ENCODE peak calls at places on chromosomes 13 and 19, in four cellular contexts. One of them, this sample, is unnamed.

GRCh38 chr19:23401086-23401485 is 5.8 kb upstream of the ZNF91 start:
- DNase-seq in cardiac muscle cell: no peak
- DNase-seq in AG04449: no peak
- DNase-seq in CD8-positive, alpha-beta T cell: no peak
- DNase-seq in this sample: no peak

GRCh38 chr19:16248380-16249023 is 50.8 kb downstream of the AP1M1 start:
- DNase-seq in cardiac muscle cell: no peak
- DNase-seq in AG04449: no peak
- DNase-seq in CD8-positive, alpha-beta T cell: no peak
- DNase-seq in this sample: no peak

GRCh38 chr13:20415694-20416107 is 110.0 kb downstream of the CRYL1 start:
- DNase-seq in cardiac muscle cell: no peak
- DNase-seq in AG04449: no peak
- DNase-seq in CD8-positive, alpha-beta T cell: no peak
- DNase-seq in this sample: no peak

GRCh38 chr19:5143471-5144411 is 174.8 kb downstream of the KDM4B start:
- DNase-seq in cardiac muscle cell: no peak
- DNase-seq in AG04449: no peak
- DNase-seq in CD8-positive, alpha-beta T cell: no peak
- DNase-seq in this sample: no peak

GRCh38 chr19:47658431-47659383 is 49.8 kb downstream of the BICRA start:
- DNase-seq in cardiac muscle cell: peak; percentile 78
- DNase-seq in AG04449: no peak
- DNase-seq in CD8-positive, alpha-beta T cell: no peak
- DNase-seq in this sample: no peak

GRCh38 chr19:47719047-47719885 is 6.0 kb downstream of the EHD2 start:
- DNase-seq in cardiac muscle cell: peak; percentile 98
- DNase-seq in AG04449: peak; percentile 98
- DNase-seq in CD8-positive, alpha-beta T cell: no peak
- DNase-seq in this sample: no peak

GRCh38 chr13:34933349-34933748 is 8.7 kb upstream of the NBEA start:
- DNase-seq in cardiac muscle cell: no peak
- DNase-seq in AG04449: no peak
- DNase-seq in CD8-positive, alpha-beta T cell: no peak
- DNase-seq in this sample: no peak

GRCh38 chr19:55579766-55580621 is 654 bp downstream of the ZNF579 start:
- DNase-seq in cardiac muscle cell: peak; percentile 44
- DNase-seq in AG04449: no peak
- DNase-seq in CD8-positive, alpha-beta T cell: no peak
- DNase-seq in this sample: no peak

GRCh38 chr19:28019901-28020300 is 1193.0 kb downstream of the UQCRFS1 start:
- DNase-seq in cardiac muscle cell: no peak
- DNase-seq in AG04449: no peak
- DNase-seq in CD8-positive, alpha-beta T cell: no peak
- DNase-seq in this sample: no peak

GRCh38 chr19:17107546-17108452 is 32.2 kb downstream of the MYO9B start:
- DNase-seq in cardiac muscle cell: peak; percentile 98
- DNase-seq in AG04449: peak; percentile 83
- DNase-seq in CD8-positive, alpha-beta T cell: no peak
- DNase-seq in this sample: peak; percentile 32

GRCh38 chr13:60329221-60329983 is 67.6 kb upstream of the TDRD3 start:
- DNase-seq in cardiac muscle cell: peak; percentile 59
- DNase-seq in AG04449: no peak
- DNase-seq in CD8-positive, alpha-beta T cell: no peak
- DNase-seq in this sample: peak; percentile 16

GRCh38 chr19:20776083-20777076 is at the start of gene ZNF66:
- DNase-seq in cardiac muscle cell: peak; percentile 98
- DNase-seq in AG04449: peak; percentile 73
- DNase-seq in CD8-positive, alpha-beta T cell: peak; percentile 91
- DNase-seq in this sample: peak; percentile 75

GRCh38 chr13:26132756-26133155 is 80.9 kb upstream of the SHISA2 start:
- DNase-seq in cardiac muscle cell: peak; percentile 27
- DNase-seq in AG04449: no peak
- DNase-seq in CD8-positive, alpha-beta T cell: no peak
- DNase-seq in this sample: no peak

GRCh38 chr19:35274323-35274722 is 5.6 kb downstream of the USF2 start:
- DNase-seq in cardiac muscle cell: no peak
- DNase-seq in AG04449: no peak
- DNase-seq in CD8-positive, alpha-beta T cell: no peak
- DNase-seq in this sample: no peak

GRCh38 chr19:47315125-47315821 is 5.6 kb downstream of the C5AR1 start:
- DNase-seq in cardiac muscle cell: peak; percentile 94
- DNase-seq in AG04449: peak; percentile 44
- DNase-seq in CD8-positive, alpha-beta T cell: no peak
- DNase-seq in this sample: peak; percentile 76

GRCh38 chr13:98582947-98583346 is 6.0 kb upstream of the STK24 start:
- DNase-seq in cardiac muscle cell: no peak
- DNase-seq in AG04449: no peak
- DNase-seq in CD8-positive, alpha-beta T cell: no peak
- DNase-seq in this sample: no peak

GRCh38 chr13:71813187-71813586 is 53.8 kb downstream of the DACH1 start:
- DNase-seq in cardiac muscle cell: no peak
- DNase-seq in AG04449: no peak
- DNase-seq in CD8-positive, alpha-beta T cell: no peak
- DNase-seq in this sample: no peak

GRCh38 chr19:2422951-2423880 is 4.2 kb downstream of the TIMM13 start:
- DNase-seq in cardiac muscle cell: no peak
- DNase-seq in AG04449: no peak
- DNase-seq in CD8-positive, alpha-beta T cell: no peak
- DNase-seq in this sample: no peak

GRCh38 chr13:113584870-113585671 is 518 bp downstream of the TFDP1 start:
- DNase-seq in cardiac muscle cell: no peak
- DNase-seq in AG04449: no peak
- DNase-seq in CD8-positive, alpha-beta T cell: no peak
- DNase-seq in this sample: no peak

GRCh38 chr19:16920816-16921529 is 32.2 kb downstream of the F2RL3 start:
- DNase-seq in cardiac muscle cell: peak; percentile 85
- DNase-seq in AG04449: peak; percentile 33
- DNase-seq in CD8-positive, alpha-beta T cell: no peak
- DNase-seq in this sample: no peak

GRCh38 chr13:94515911-94516310 is 36.4 kb upstream of the DCT start:
- DNase-seq in cardiac muscle cell: no peak
- DNase-seq in AG04449: no peak
- DNase-seq in CD8-positive, alpha-beta T cell: no peak
- DNase-seq in this sample: no peak

GRCh38 chr19:35497406-35497805 is 7.1 kb upstream of the KRTDAP start:
- DNase-seq in cardiac muscle cell: no peak
- DNase-seq in AG04449: no peak
- DNase-seq in CD8-positive, alpha-beta T cell: no peak
- DNase-seq in this sample: no peak

GRCh38 chr13:28820099-28821051 is at the start of gene MTUS2:
- DNase-seq in cardiac muscle cell: no peak
- DNase-seq in AG04449: no peak
- DNase-seq in CD8-positive, alpha-beta T cell: no peak
- DNase-seq in this sample: no peak

GRCh38 chr13:40153516-40153915 is 498.1 kb downstream of the COG6 start:
- DNase-seq in cardiac muscle cell: peak; percentile 39
- DNase-seq in AG04449: no peak
- DNase-seq in CD8-positive, alpha-beta T cell: no peak
- DNase-seq in this sample: no peak

GRCh38 chr19:38852231-38853044 is 2.7 kb upstream of the HNRNPL start:
- DNase-seq in cardiac muscle cell: peak; percentile 55
- DNase-seq in AG04449: no peak
- DNase-seq in CD8-positive, alpha-beta T cell: peak; percentile 39
- DNase-seq in this sample: no peak

GRCh38 chr13:67390462-67391093 is 160.4 kb upstream of the PCDH9 start:
- DNase-seq in cardiac muscle cell: peak; percentile 50
- DNase-seq in AG04449: no peak
- DNase-seq in CD8-positive, alpha-beta T cell: no peak
- DNase-seq in this sample: no peak

GRCh38 chr19:28711401-28711800 is 501.6 kb downstream of the UQCRFS1 start:
- DNase-seq in cardiac muscle cell: no peak
- DNase-seq in AG04449: no peak
- DNase-seq in CD8-positive, alpha-beta T cell: no peak
- DNase-seq in this sample: no peak

GRCh38 chr19:49272204-49272603 is 52.8 kb downstream of the SLC6A16 start:
- DNase-seq in cardiac muscle cell: peak; percentile 31
- DNase-seq in AG04449: peak; percentile 3
- DNase-seq in CD8-positive, alpha-beta T cell: no peak
- DNase-seq in this sample: peak; percentile 3

GRCh38 chr13:94435604-94436226 is 43.8 kb downstream of the DCT start:
- DNase-seq in cardiac muscle cell: peak; percentile 74
- DNase-seq in AG04449: no peak
- DNase-seq in CD8-positive, alpha-beta T cell: no peak
- DNase-seq in this sample: no peak

GRCh38 chr13:74040200-74040599 is 94.0 kb downstream of the KLF12 start:
- DNase-seq in cardiac muscle cell: peak; percentile 44
- DNase-seq in AG04449: no peak
- DNase-seq in CD8-positive, alpha-beta T cell: no peak
- DNase-seq in this sample: no peak

GRCh38 chr13:95275322-95276118 is 25.7 kb downstream of the ABCC4 start:
- DNase-seq in cardiac muscle cell: peak; percentile 26
- DNase-seq in AG04449: no peak
- DNase-seq in CD8-positive, alpha-beta T cell: no peak
- DNase-seq in this sample: no peak

GRCh38 chr13:51583875-51584730 is at the start of gene WDFY2:
- DNase-seq in cardiac muscle cell: peak; percentile 100
- DNase-seq in AG04449: peak; percentile 98
- DNase-seq in CD8-positive, alpha-beta T cell: peak; percentile 98
- DNase-seq in this sample: peak; percentile 97
- TF ChIP-seq CTCF in cardiac muscle cell: no peak
- TF ChIP-seq CTCF in AG04449: peak; percentile 51
- TF ChIP-seq CTCF in CD8-positive, alpha-beta T cell: no peak
- TF ChIP-seq CTCF in this sample: no peak

DNA sequence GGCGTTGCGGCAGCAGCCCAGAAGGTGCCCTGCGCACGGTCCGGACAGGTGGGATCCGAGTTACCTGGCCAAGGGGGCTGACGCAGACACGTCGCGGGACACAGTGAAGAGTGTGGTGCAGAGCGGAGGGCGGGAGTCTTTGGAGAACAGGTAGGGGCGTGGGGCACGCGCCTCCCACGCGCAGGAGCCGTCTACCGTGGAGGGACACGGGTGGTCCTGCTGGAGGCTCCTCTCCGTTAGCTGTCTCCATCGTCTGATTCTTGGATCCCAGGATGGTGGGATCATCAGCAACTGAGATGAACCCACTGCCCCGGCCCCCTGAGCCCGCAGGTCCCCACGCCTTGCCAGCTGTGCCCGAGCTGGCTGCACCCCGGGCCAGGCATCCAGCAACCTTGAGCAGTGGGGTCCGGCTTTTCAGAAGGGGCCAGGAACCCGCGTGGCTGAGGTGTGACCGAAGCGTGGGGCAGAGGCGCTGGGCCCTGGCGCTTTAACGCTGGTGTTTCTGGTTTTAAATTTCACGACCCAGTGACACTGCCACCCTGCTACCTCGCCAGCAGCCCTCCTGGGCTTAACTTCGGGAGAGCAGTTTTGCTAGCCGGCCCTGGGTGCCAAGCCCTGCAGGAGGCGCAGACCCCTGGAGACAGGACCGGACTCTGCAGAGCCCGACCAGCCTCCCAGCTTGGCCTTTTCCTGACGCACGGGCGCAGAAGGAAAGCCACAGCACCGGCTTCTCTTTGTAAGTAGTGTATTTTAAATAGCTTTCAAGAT is 7.3 kb downstream of the FGF22 start:
- DNase-seq in cardiac muscle cell: no peak
- DNase-seq in AG04449: no peak
- DNase-seq in CD8-positive, alpha-beta T cell: no peak
- DNase-seq in this sample: no peak
- H3K4me3 ChIP-seq in cardiac muscle cell: no peak overlapping the region
- H3K4me3 ChIP-seq in AG04449: no peak overlapping the region
- H3K4me3 ChIP-seq in CD8-positive, alpha-beta T cell: no peak overlapping the region
- H3K4me3 ChIP-seq in this sample: no peak overlapping the region

DNA sequence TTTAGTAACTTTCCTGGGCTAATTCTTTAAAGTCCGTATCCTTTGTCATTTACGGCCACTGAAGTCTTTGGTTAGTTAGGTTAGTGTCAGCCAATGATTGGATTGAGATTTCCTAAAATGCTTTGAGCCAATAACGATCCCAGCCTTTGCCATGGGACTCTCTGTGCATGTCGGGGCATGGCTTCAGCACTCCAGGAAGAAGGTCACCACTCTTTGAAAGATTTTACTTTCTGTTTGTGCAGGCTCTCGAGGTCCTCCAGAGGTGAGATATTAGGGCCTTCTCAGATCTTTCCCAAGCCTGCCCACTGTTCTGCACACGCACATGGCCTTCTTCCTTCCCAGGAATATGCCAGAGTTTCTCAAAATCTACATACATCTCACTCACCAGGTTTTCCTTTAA is 153.7 kb upstream of the ARGLU1 start:
- DNase-seq in cardiac muscle cell: no peak
- DNase-seq in AG04449: no peak
- DNase-seq in CD8-positive, alpha-beta T cell: no peak
- DNase-seq in this sample: no peak
- TF ChIP-seq CTCF in cardiac muscle cell: no peak
- TF ChIP-seq CTCF in AG04449: no peak
- TF ChIP-seq CTCF in CD8-positive, alpha-beta T cell: no peak
- TF ChIP-seq CTCF in this sample: no peak

GRCh38 chr13:96284971-96285370 is 195.1 kb downstream of the HS6ST3 start:
- DNase-seq in cardiac muscle cell: no peak
- DNase-seq in AG04449: no peak
- DNase-seq in CD8-positive, alpha-beta T cell: no peak
- DNase-seq in this sample: no peak
- H3K4me3 ChIP-seq in cardiac muscle cell: no peak overlapping the region
- H3K4me3 ChIP-seq in AG04449: no peak overlapping the region
- H3K4me3 ChIP-seq in CD8-positive, alpha-beta T cell: no peak overlapping the region
- H3K4me3 ChIP-seq in this sample: no peak overlapping the region

DNA sequence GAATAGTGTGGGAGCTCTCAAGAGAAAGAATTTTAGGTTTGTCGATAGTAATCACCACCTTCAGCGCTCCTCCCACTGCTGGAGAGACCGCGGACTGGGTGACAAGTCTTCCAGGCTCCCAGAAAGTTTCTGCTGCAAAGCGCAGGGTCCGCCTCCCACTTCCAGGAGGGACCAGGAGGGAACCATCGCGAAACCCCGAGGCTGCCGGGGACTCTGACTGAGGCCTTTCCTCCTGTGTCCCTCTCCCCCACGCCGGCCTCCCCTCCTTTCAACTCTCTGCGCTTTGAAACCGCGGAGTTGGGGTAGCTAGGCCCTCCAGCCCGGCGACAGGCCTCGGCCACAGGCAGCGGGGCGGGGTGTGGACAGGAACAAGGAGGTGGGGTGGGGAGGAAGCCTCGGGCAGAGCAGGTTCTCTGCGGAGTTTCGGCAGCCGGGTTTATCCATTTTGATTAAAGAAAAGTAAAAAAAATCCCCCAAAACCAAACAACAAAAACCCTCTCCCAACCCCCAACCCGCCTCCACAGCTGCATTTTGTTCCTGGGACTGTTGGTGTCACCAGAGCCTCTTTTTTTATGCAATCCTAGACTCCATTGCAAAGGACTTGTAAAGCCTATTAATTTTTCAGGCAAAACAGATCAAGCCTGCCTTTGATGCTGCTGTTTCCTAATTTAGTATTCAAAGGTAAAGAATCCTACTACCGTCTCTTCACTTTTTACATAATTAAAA is 157.2 kb downstream of the TM9SF2 start:
- DNase-seq in cardiac muscle cell: peak; percentile 69
- DNase-seq in AG04449: no peak
- DNase-seq in CD8-positive, alpha-beta T cell: peak; percentile 10
- DNase-seq in this sample: peak; percentile 4
- TF ChIP-seq CTCF in cardiac muscle cell: peak; percentile 29
- TF ChIP-seq CTCF in AG04449: peak; percentile 7
- TF ChIP-seq CTCF in CD8-positive, alpha-beta T cell: no peak
- TF ChIP-seq CTCF in this sample: peak; percentile 61

GRCh38 chr13:80562423-80562822 is 221.5 kb upstream of the SPRY2 start:
- DNase-seq in cardiac muscle cell: no peak
- DNase-seq in AG04449: no peak
- DNase-seq in CD8-positive, alpha-beta T cell: no peak
- DNase-seq in this sample: no peak
- H3K4me3 ChIP-seq in cardiac muscle cell: no peak overlapping the region
- H3K4me3 ChIP-seq in AG04449: no peak overlapping the region
- H3K4me3 ChIP-seq in CD8-positive, alpha-beta T cell: no peak overlapping the region
- H3K4me3 ChIP-seq in this sample: no peak overlapping the region